ENCODE peak calls at places on chromosome 1, in ten cellular contexts. C is GM12865, D is AG04450, X is MM.1S, R is esophagus squamous epithelium, K is fibroblast of pulmonary artery, O is HL-60, H is A549, L is epithelial cell of esophagus, A is uterus. T is an unnamed sample.
A peak's percentile ranks its signal among the peaks of the same experiment; 100 is the strongest.

GRCh38 chr1:92817986-92818764 is 13.7 kb upstream of the RPL5 start:
- DNase-seq in C (peak; percentile 72), D (no peak), X (peak; percentile 16), R (no peak), K (peak; percentile 61), O (no peak), H (peak; percentile 46), L (peak; percentile 59), A (no peak), T (no peak)

GRCh38 chr1:199836430-199836829 is 191.1 kb upstream of the NR5A2 start:
- DNase-seq in C (no peak), D (no peak), X (no peak), R (no peak), K (no peak), O (no peak), H (no peak), L (no peak), A (no peak), T (no peak)

GRCh38 chr1:182614796-182615451 is 10.7 kb upstream of the RGS16 start:
- DNase-seq in C (peak; percentile 87), D (peak; percentile 44), X (peak; percentile 84), R (no peak), K (peak; percentile 85), O (peak; percentile 52), H (peak; percentile 42), L (peak; percentile 65), A (peak; percentile 85), T (peak; percentile 88)

GRCh38 chr1:228282329-228283042 is 74.6 kb downstream of the OBSCN start:
- DNase-seq in C (no peak), D (no peak), X (no peak), R (no peak), K (no peak), O (no peak), H (no peak), L (no peak), A (no peak), T (peak; percentile 62)

GRCh38 chr1:206556047-206556747 is 48.9 kb downstream of the RASSF5 start:
- DNase-seq in C (peak; percentile 65), D (no peak), X (no peak), R (no peak), K (no peak), O (no peak), H (no peak), L (peak; percentile 19), A (no peak), T (no peak)

GRCh38 chr1:208358681-208359080 is 114.5 kb upstream of the PLXNA2 start:
- DNase-seq in C (no peak), D (no peak), X (no peak), R (no peak), K (no peak), O (no peak), H (no peak), L (no peak), A (no peak), T (no peak)

GRCh38 chr1:198528376-198528775 is 12.1 kb downstream of the ATP6V1G3 start:
- DNase-seq in C (no peak), D (peak; percentile 2), X (no peak), R (no peak), K (peak; percentile 69), O (no peak), H (no peak), L (no peak), A (no peak), T (peak; percentile 7)

GRCh38 chr1:4700801-4701200 is 46.4 kb downstream of the AJAP1 start:
- DNase-seq in C (no peak), D (no peak), X (no peak), R (no peak), K (no peak), O (no peak), H (no peak), L (no peak), A (no peak), T (no peak)

GRCh38 chr1:63920154-63921117 is 146.6 kb downstream of the ROR1 start:
- DNase-seq in C (no peak), D (peak; percentile 39), X (peak; percentile 5), R (no peak), K (peak; percentile 87), O (no peak), H (peak; percentile 80), L (peak; percentile 65), A (no peak), T (peak; percentile 82)

GRCh38 chr1:118987431-118988185 is 535 bp downstream of the TBX15 start:
- DNase-seq in C (no peak), D (no peak), X (no peak), R (no peak), K (no peak), O (no peak), H (no peak), L (no peak), A (no peak), T (no peak)

GRCh38 chr1:68379085-68379478 is 70.7 kb downstream of the RPE65 start:
- DNase-seq in C (no peak), D (no peak), X (no peak), R (no peak), K (peak; percentile 11), O (no peak), H (no peak), L (peak; percentile 42), A (no peak), T (peak; percentile 60)

GRCh38 chr1:68378296-68379084 is 71.3 kb downstream of the RPE65 start:
- DNase-seq in C (no peak), D (no peak), X (no peak), R (no peak), K (peak; percentile 10), O (no peak), H (no peak), L (peak; percentile 69), A (no peak), T (peak; percentile 65)

GRCh38 chr1:68383092-68383491 is 66.7 kb downstream of the RPE65 start:
- DNase-seq in C (no peak), D (no peak), X (no peak), R (no peak), K (no peak), O (no peak), H (no peak), L (no peak), A (no peak), T (no peak)

GRCh38 chr1:68384872-68385390 is 64.8 kb downstream of the RPE65 start:
- DNase-seq in C (no peak), D (peak; percentile 41), X (no peak), R (no peak), K (peak; percentile 68), O (no peak), H (no peak), L (peak; percentile 81), A (no peak), T (peak; percentile 75)

GRCh38 chr1:68384321-68384813 is 65.4 kb downstream of the RPE65 start:
- DNase-seq in C (no peak), D (peak; percentile 96), X (no peak), R (no peak), K (peak; percentile 98), O (no peak), H (peak; percentile 89), L (peak; percentile 98), A (peak; percentile 31), T (peak; percentile 98)
- TF ChIP-seq CTCF in C (no peak), D (peak; percentile 67), X (no peak), R (no peak), K (peak; percentile 52), O (no peak), H (peak; percentile 41), L (peak; percentile 40), A (no peak), T (peak; percentile 41)

GRCh38 chr1:202710070-202711025 is at the start of gene SYT2:
- DNase-seq in C (no peak), D (no peak), X (no peak), R (no peak), K (peak; percentile 18), O (no peak), H (no peak), L (peak; percentile 22), A (no peak), T (peak; percentile 44)
- H3K4me3 ChIP-seq in C (no peak within 1 kb of the TSS), D (peak within 1 kb of the TSS; percentile 20), X (no peak within 1 kb of the TSS), R (peak within 1 kb of the TSS; percentile 31), K (peak within 1 kb of the TSS; percentile 25), O (no peak within 1 kb of the TSS), H (peak within 1 kb of the TSS; percentile 52), L (no peak within 1 kb of the TSS), A (no peak within 1 kb of the TSS), T (no peak within 1 kb of the TSS)

GRCh38 chr1:113453771-113454083 is 63.4 kb downstream of the MAGI3 start:
- DNase-seq in C (no peak), D (no peak), X (no peak), R (no peak), K (no peak), O (no peak), H (no peak), L (no peak), A (no peak), T (no peak)
- TF ChIP-seq CTCF in C (no peak), D (peak; percentile 25), X (no peak), R (no peak), K (peak; percentile 2), O (no peak), H (no peak), L (peak; percentile 4), A (no peak), T (no peak)

GRCh38 chr1:74674278-74675048 is 871 bp upstream of the ERICH3 start:
- DNase-seq in C (peak; percentile 1), D (no peak), X (no peak), R (no peak), K (no peak), O (no peak), H (no peak), L (no peak), A (no peak), T (no peak)

DNA sequence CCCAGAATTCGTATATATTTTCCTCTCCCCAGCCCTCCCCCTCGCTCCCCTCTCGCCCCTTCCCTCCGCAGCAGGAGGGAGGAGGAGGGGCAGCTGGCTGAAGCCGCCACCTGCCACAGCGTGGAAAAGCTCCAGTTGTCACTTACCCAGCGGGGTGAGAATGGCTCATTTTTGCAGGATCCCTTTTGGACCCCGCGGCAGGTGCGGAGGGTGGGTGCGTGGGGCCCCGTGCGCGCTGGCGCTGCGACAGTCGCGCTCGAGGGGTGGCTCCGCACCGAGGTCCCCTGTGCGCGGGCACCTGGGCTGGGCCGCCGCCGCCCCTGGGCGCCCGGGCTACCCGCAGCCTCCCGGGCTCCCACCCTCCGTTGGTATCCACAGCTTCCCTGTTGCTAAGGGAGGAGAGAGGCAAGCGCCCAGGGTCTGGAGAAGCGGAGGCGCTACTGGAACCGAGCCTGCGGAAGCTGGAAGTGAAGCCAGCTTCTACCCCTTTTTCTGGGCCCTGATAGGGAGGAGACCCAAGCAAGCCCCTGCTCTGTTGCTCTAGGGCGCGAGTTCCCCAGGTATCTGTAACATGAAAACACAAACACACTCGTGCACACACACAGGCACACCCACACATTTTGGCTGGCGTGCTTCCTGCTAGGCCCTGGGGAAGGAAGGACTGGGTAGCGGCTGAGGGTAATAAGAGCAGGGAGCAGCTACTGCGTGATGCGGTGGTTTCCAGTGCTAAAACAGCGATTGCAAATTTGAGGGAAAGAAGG is at the start of gene ERICH3:
- DNase-seq in C (peak; percentile 3), D (no peak), X (no peak), R (no peak), K (no peak), O (no peak), H (no peak), L (peak; percentile 5), A (no peak), T (peak; percentile 30)
- H3K4me3 ChIP-seq in C (peak within 1 kb of the TSS; percentile 36), D (peak within 1 kb of the TSS; percentile 32), X (no peak within 1 kb of the TSS), R (peak within 1 kb of the TSS; percentile 31), K (peak within 1 kb of the TSS; percentile 4), O (no peak within 1 kb of the TSS), H (peak within 1 kb of the TSS; percentile 12), L (peak within 1 kb of the TSS; percentile 9), A (peak within 1 kb of the TSS; percentile 6), T (peak within 1 kb of the TSS; percentile 34)

DNA sequence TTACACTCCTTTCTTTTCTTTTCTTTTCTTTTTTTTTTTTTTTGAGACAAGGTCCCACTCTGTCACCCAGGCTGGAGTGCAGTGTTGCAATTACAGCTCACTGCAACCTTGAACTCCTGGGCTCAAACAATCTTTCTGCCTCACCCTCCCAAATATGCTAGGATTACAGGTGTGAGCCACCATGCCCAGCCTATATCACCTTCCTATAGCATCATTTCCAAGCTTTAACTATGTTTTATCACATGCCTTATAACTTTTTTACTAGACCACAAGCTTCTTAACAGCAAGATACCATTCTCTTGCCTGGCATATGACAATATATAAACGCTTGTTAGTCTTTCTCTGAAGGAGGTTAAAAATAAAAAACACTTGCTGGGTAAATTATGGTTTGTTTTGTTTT is 55.3 kb upstream of the MUTYH start:
- DNase-seq in C (no peak), D (no peak), X (no peak), R (no peak), K (no peak), O (no peak), H (no peak), L (no peak), A (no peak), T (no peak)
- TF ChIP-seq CTCF in C (no peak), D (no peak), X (no peak), R (no peak), K (no peak), O (no peak), H (no peak), L (no peak), A (no peak), T (no peak)

T was measured in foreskin fibroblast.